ENCODE peak calls at places on chromosome 14, in four cellular contexts. V is breast epithelium, J is sigmoid colon, N is GM23338. C is an unnamed sample.

GRCh38 chr14:68476212-68476964 is 316.5 kb downstream of the ZFP36L1 start:
- DNase-seq in V (peak; percentile 49), J (peak; percentile 89), N (peak; percentile 24), C (no peak)

GRCh38 chr14:95545769-95546168 is 10.9 kb downstream of the GLRX5 start:
- DNase-seq in V (no peak), J (no peak), N (no peak), C (no peak)

GRCh38 chr14:98551028-98551427 is 721.0 kb downstream of the BCL11B start:
- DNase-seq in V (no peak), J (no peak), N (no peak), C (no peak)

GRCh38 chr14:59969319-59969718 is 49.4 kb downstream of the LRRC9 start:
- DNase-seq in V (no peak), J (no peak), N (no peak), C (no peak)

GRCh38 chr14:80425686-80426085 is 214.4 kb upstream of the DIO2 start:
- DNase-seq in V (no peak), J (no peak), N (no peak), C (no peak)

GRCh38 chr14:30906752-30907658 is 32.6 kb downstream of the COCH start:
- DNase-seq in V (no peak), J (no peak), N (no peak), C (no peak)

GRCh38 chr14:95675486-95675885 is 10.7 kb upstream of the TCL1B start:
- DNase-seq in V (no peak), J (no peak), N (no peak), C (no peak)

GRCh38 chr14:56145965-56146364 is 27.8 kb downstream of the PELI2 start:
- DNase-seq in V (no peak), J (no peak), N (no peak), C (no peak)

GRCh38 chr14:80549141-80549540 is 337.8 kb upstream of the DIO2 start:
- DNase-seq in V (no peak), J (no peak), N (no peak), C (no peak)

GRCh38 chr14:32307881-32308582 is 21.1 kb upstream of the AKAP6 start:
- DNase-seq in V (no peak), J (no peak), N (no peak), C (no peak)

GRCh38 chr14:101507306-101508150 is 53.8 kb upstream of the DIO3 start:
- DNase-seq in V (no peak), J (peak; percentile 43), N (no peak), C (peak; percentile 64)

GRCh38 chr14:56002316-56002715 is 115.9 kb upstream of the PELI2 start:
- DNase-seq in V (no peak), J (no peak), N (no peak), C (no peak)

GRCh38 chr14:54474232-54474793 is 14.5 kb downstream of the GMFB start:
- DNase-seq in V (no peak), J (no peak), N (no peak), C (no peak)

GRCh38 chr14:92549853-92550244 is 36.3 kb downstream of the RIN3 start:
- DNase-seq in V (no peak), J (peak; percentile 86), N (no peak), C (no peak)

DNA sequence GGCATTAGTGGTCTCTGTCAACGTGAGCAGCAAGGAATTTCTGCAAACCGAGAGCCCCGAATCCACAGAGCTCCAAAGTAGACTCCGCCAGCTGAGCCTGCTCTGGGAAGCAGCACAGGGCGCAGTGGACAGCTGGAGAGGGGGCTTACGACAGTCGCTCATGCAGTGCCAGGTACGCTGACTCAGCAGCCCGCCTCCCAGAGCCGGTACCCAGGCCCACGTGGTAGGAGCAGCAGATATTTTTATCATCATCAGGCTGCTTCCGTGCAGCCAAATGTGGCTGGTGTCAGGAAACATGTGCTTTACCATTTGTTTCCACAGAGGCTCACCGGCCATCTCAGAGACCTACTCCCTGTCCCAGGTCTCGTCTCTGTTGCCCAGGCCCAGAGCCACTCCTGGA is 73.7 kb downstream of the ESR2 start:
- DNase-seq in V (no peak), J (peak; percentile 79), N (no peak), C (no peak)
- H3K36me3 ChIP-seq in V (no peaks in the 10 kb centered on the region), J (no peaks in the 10 kb centered on the region), N (peaks cover 25% of the 10 kb centered on the region), C (peaks cover 93% of the 10 kb centered on the region)

GRCh38 chr14:66624319-66624937 is 116.5 kb downstream of the GPHN start:
- DNase-seq in V (no peak), J (peak; percentile 60), N (peak; percentile 81), C (no peak)

GRCh38 chr14:66623838-66624237 is 115.9 kb downstream of the GPHN start:
- DNase-seq in V (no peak), J (no peak), N (no peak), C (no peak)

DNA sequence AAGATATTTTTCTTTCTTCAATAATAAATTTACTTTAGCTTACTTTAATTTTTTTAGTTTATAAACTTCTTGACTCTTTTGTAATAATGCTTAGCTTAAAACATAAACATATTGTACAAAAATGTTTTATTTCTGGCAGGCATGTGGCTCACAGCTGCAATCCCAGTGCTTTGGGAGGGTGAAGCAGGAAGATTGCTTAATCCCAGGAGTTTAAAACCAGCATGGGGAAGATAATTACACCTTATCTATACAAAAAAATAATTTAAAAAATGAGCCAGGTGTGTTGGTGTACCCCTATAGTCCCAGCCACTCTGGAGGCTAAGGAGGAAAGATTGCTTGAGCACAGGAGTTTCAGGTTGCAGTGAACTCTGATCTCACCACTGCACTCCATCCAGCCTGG is 120.7 kb downstream of the GPHN start:
- DNase-seq in V (no peak), J (no peak), N (no peak), C (no peak)
- TF ChIP-seq POLR2AphosphoS5 in V (no peak), J (no peak), N (no peak), C (no peak)

DNA sequence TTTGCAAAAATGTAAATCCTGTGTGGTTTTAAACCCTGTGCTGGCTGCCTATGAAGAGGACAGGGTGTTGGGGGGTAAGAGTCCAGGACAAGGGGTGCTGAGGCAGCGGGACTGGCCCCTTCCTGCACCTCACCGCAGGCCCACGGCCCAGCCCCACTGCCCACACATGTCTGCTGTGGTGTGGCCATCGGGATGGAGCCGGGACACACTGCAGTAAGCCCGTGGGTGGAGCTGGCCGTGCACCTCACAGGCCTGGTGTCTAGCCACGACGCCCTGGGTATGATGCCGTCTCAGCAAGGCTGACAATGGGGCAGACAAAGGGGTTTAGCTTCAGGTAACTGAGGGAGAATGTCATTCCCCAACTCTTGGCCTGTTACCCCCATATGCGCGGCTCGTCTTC is 19.6 kb downstream of the AMN start:
- DNase-seq in V (no peak), J (no peak), N (no peak), C (no peak)
- H3K36me3 ChIP-seq in V (peaks cover 14% of the 10 kb centered on the region), J (peaks cover 55% of the 10 kb centered on the region), N (peaks cover 13% of the 10 kb centered on the region), C (peaks cover 90% of the 10 kb centered on the region)

GRCh38 chr14:75996488-75996887 is 10.9 kb downstream of the IFT43 start:
- DNase-seq in V (no peak), J (no peak), N (no peak), C (no peak)

GRCh38 chr14:75993567-75994041 is 8.0 kb downstream of the IFT43 start:
- DNase-seq in V (no peak), J (no peak), N (no peak), C (no peak)

GRCh38 chr14:75999511-76000190 is 14.1 kb downstream of the IFT43 start:
- DNase-seq in V (no peak), J (no peak), N (no peak), C (no peak)

GRCh38 chr14:75991753-75992152 is 6.2 kb downstream of the IFT43 start:
- DNase-seq in V (no peak), J (no peak), N (no peak), C (no peak)

DNA sequence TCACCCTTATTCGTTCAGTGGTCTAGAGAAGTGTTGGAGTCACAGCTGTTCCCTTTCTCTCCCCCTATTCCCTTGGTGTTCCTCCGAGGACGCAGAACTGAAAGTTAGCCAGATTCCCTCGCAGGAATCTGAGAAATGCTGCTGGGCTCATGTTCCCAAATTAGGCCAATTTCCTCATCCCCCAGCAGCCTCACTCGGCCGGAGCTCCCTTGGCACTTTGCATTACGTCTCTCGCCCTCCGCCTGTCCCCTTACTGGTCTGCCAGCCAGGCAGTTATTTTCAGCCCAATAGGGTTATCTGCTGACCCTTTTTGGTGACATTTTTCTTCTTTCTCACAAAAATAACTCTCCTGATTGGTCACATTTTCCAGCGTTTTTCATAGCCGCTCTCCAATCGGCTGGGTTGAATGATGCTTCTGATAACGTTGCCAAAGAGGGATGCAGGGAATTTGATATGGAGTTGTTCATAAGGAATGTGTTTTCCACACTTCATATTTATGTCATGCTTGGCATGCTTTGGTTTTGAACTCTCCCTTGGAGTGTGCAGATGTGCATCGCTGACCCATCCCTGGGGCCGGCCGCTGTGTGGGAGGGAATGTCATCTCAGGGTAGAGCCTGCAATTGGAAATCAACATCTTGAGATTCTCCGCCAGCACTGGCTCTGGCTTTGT is 9.9 kb downstream of the IFT43 start:
- DNase-seq in V (no peak), J (peak; percentile 86), N (no peak), C (peak; percentile 74)
- TF ChIP-seq POLR2AphosphoS5 in V (peak; percentile 60), J (peak; percentile 53), N (no peak), C (no peak)

GRCh38 chr14:90319173-90319572 is 12.6 kb downstream of the NRDE2 start:
- DNase-seq in V (no peak), J (no peak), N (no peak), C (no peak)

GRCh38 chr14:90318016-90318415 is 13.7 kb downstream of the NRDE2 start:
- DNase-seq in V (no peak), J (no peak), N (no peak), C (no peak)

GRCh38 chr14:90319634-90320541 is 11.9 kb downstream of the NRDE2 start:
- DNase-seq in V (no peak), J (no peak), N (no peak), C (no peak)
- H3K36me3 ChIP-seq in V (no peaks in the 10 kb centered on the region), J (no peaks in the 10 kb centered on the region), N (no peaks in the 10 kb centered on the region), C (peaks cover 20% of the 10 kb centered on the region)

GRCh38 chr14:21203470-21204166 is 47.8 kb upstream of the OR5AU1 start:
- DNase-seq in V (no peak), J (no peak), N (no peak), C (no peak)

GRCh38 chr14:21201732-21202462 is 46.0 kb upstream of the OR5AU1 start:
- DNase-seq in V (no peak), J (no peak), N (no peak), C (no peak)

GRCh38 chr14:21199611-21200570 is 44.0 kb upstream of the OR5AU1 start:
- DNase-seq in V (no peak), J (no peak), N (no peak), C (no peak)

GRCh38 chr14:21202463-21203358 is 46.8 kb upstream of the OR5AU1 start:
- DNase-seq in V (no peak), J (no peak), N (no peak), C (no peak)

DNA sequence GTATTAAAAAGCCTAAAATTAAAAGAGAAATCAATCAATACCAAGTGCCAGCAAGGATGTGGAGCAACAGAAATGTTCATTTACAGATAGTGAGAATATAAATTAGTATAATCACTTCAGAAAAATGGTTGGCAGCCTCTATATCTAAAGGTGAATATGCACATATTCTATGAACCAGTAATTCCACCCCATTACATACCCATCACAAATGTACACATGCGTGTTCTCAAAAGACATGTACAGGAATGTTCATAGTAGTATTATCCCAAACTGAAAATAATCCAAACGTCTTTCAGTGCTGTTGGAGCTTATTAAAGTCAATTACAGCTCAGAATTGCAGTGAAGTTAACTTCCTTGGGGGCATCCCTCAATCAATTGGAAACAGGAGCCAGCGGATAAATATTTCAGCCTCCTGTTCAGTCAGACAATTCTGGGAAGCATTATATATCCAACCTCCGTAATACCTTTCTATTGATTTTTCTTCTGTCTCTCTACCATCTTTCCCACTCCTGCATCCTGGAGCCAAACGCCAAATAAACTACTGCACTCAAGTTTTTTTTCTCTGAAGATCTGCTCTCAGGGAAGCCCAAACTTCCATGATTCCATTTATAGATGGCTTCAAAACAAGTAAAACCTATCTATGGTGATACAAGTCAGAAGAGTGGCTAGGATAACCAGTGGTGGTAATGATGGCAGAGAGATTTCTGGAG is 45.0 kb upstream of the OR5AU1 start:
- DNase-seq in V (no peak), J (no peak), N (no peak), C (no peak)
- TF ChIP-seq POLR2AphosphoS5 in V (no peak), J (no peak), N (no peak), C (no peak)